ENCODE peak calls at places on chromosomes 4 and X, in seven cellular contexts. One of them, this sample, is unnamed. For H4K20me1, the result is how much of the 10 kb centered on the place peaks cover.

GRCh38 chr4:6873792-6874461 is 35.7 kb upstream of the TBC1D14 start:
- DNase-seq in neural progenitor cell: peak
- DNase-seq in K562: peak
- DNase-seq in H1: peak
- DNase-seq in astrocyte: peak
- DNase-seq in PC-3: peak
- DNase-seq in endothelial cell of umbilical vein: peak
- DNase-seq in this sample: peak

GRCh38 chr4:159190646-159191045 is 87.8 kb downstream of the RAPGEF2 start:
- DNase-seq in K562: no peak
- DNase-seq in H1: no peak
- DNase-seq in astrocyte: no peak
- DNase-seq in endothelial cell of umbilical vein: no peak
- DNase-seq in PC-3: no peak
- DNase-seq in neural progenitor cell: no peak
- DNase-seq in this sample: no peak

GRCh38 chr4:153573881-153574807 is 108.0 kb downstream of the TMEM131L start:
- DNase-seq in K562: peak
- DNase-seq in PC-3: peak
- DNase-seq in astrocyte: peak
- DNase-seq in H1: no peak
- DNase-seq in neural progenitor cell: peak
- DNase-seq in endothelial cell of umbilical vein: peak
- DNase-seq in this sample: peak

GRCh38 chr4:36026348-36026747 is 218.0 kb downstream of the ARAP2 start:
- DNase-seq in endothelial cell of umbilical vein: no peak
- DNase-seq in astrocyte: no peak
- DNase-seq in PC-3: no peak
- DNase-seq in neural progenitor cell: peak
- DNase-seq in K562: no peak
- DNase-seq in H1: no peak
- DNase-seq in this sample: no peak

GRCh38 chr4:128427832-128428366 is 140.3 kb upstream of the PGRMC2 start:
- DNase-seq in K562: peak
- DNase-seq in PC-3: peak
- DNase-seq in H1: no peak
- DNase-seq in neural progenitor cell: no peak
- DNase-seq in endothelial cell of umbilical vein: peak
- DNase-seq in astrocyte: peak
- DNase-seq in this sample: peak

GRCh38 chrX:69614896-69615295 is 1.0 kb upstream of the EDA start:
- DNase-seq in H1: no peak
- DNase-seq in astrocyte: no peak
- DNase-seq in K562: no peak
- DNase-seq in PC-3: no peak
- DNase-seq in endothelial cell of umbilical vein: no peak
- DNase-seq in neural progenitor cell: no peak
- DNase-seq in this sample: no peak

GRCh38 chr4:110467400-110467799 is 8.6 kb upstream of the ENPEP start:
- DNase-seq in H1: no peak
- DNase-seq in neural progenitor cell: no peak
- DNase-seq in astrocyte: no peak
- DNase-seq in K562: no peak
- DNase-seq in PC-3: no peak
- DNase-seq in endothelial cell of umbilical vein: no peak
- DNase-seq in this sample: no peak

GRCh38 chrX:13001961-13002671 is 27.2 kb downstream of the TMSB4X start:
- DNase-seq in H1: no peak
- DNase-seq in endothelial cell of umbilical vein: no peak
- DNase-seq in K562: no peak
- DNase-seq in astrocyte: no peak
- DNase-seq in PC-3: peak
- DNase-seq in neural progenitor cell: no peak
- DNase-seq in this sample: no peak

GRCh38 chrX:119880076-119880475 is 8.4 kb downstream of the NDUFA1 start:
- DNase-seq in astrocyte: no peak
- DNase-seq in H1: no peak
- DNase-seq in K562: no peak
- DNase-seq in PC-3: no peak
- DNase-seq in neural progenitor cell: no peak
- DNase-seq in endothelial cell of umbilical vein: no peak
- DNase-seq in this sample: no peak

GRCh38 chr4:857461-857860 is 31.5 kb upstream of the CPLX1 start:
- DNase-seq in neural progenitor cell: no peak
- DNase-seq in endothelial cell of umbilical vein: no peak
- DNase-seq in astrocyte: no peak
- DNase-seq in K562: no peak
- DNase-seq in PC-3: no peak
- DNase-seq in H1: no peak
- DNase-seq in this sample: no peak

GRCh38 chrX:72100824-72101351 is 30.8 kb downstream of the RTL5 start:
- DNase-seq in K562: no peak
- DNase-seq in neural progenitor cell: no peak
- DNase-seq in H1: no peak
- DNase-seq in astrocyte: no peak
- DNase-seq in endothelial cell of umbilical vein: no peak
- DNase-seq in PC-3: no peak
- DNase-seq in this sample: no peak

GRCh38 chr4:151690164-151690856 is 70.5 kb downstream of the GATB start:
- DNase-seq in K562: no peak
- DNase-seq in neural progenitor cell: peak
- DNase-seq in H1: no peak
- DNase-seq in endothelial cell of umbilical vein: peak
- DNase-seq in astrocyte: peak
- DNase-seq in PC-3: peak
- DNase-seq in this sample: no peak

GRCh38 chr4:79059631-79060399 is 120.6 kb upstream of the PAQR3 start:
- DNase-seq in neural progenitor cell: no peak
- DNase-seq in PC-3: no peak
- DNase-seq in endothelial cell of umbilical vein: no peak
- DNase-seq in K562: no peak
- DNase-seq in H1: no peak
- DNase-seq in astrocyte: no peak
- DNase-seq in this sample: no peak

GRCh38 chrX:18674788-18675735 is 3.2 kb upstream of the RS1 start:
- DNase-seq in neural progenitor cell: peak
- DNase-seq in endothelial cell of umbilical vein: peak
- DNase-seq in PC-3: peak
- DNase-seq in H1: peak
- DNase-seq in astrocyte: peak
- DNase-seq in K562: peak
- DNase-seq in this sample: peak

GRCh38 chrX:38860106-38861013 is 59.1 kb downstream of the MID1IP1 start:
- DNase-seq in astrocyte: no peak
- DNase-seq in PC-3: no peak
- DNase-seq in endothelial cell of umbilical vein: no peak
- DNase-seq in K562: no peak
- DNase-seq in H1: no peak
- DNase-seq in neural progenitor cell: no peak
- DNase-seq in this sample: no peak

GRCh38 chrX:372856-373640 is 13.7 kb downstream of the PPP2R3B start:
- DNase-seq in H1: no peak
- DNase-seq in PC-3: no peak
- DNase-seq in astrocyte: peak
- DNase-seq in K562: no peak
- DNase-seq in neural progenitor cell: peak
- DNase-seq in endothelial cell of umbilical vein: no peak
- DNase-seq in this sample: no peak

GRCh38 chr4:3491681-3492405 is 28.7 kb downstream of the DOK7 start:
- DNase-seq in neural progenitor cell: no peak
- DNase-seq in PC-3: no peak
- DNase-seq in H1: no peak
- DNase-seq in astrocyte: peak
- DNase-seq in endothelial cell of umbilical vein: no peak
- DNase-seq in K562: no peak
- DNase-seq in this sample: no peak

GRCh38 chr4:25310066-25310824 is 2.3 kb upstream of the ZCCHC4 start:
- DNase-seq in astrocyte: no peak
- DNase-seq in H1: no peak
- DNase-seq in K562: no peak
- DNase-seq in endothelial cell of umbilical vein: no peak
- DNase-seq in neural progenitor cell: no peak
- DNase-seq in PC-3: no peak
- DNase-seq in this sample: no peak

GRCh38 chrX:41542151-41542935 is 95.2 kb downstream of the NYX start:
- DNase-seq in endothelial cell of umbilical vein: no peak
- DNase-seq in H1: no peak
- DNase-seq in PC-3: no peak
- DNase-seq in astrocyte: peak
- DNase-seq in K562: no peak
- DNase-seq in neural progenitor cell: no peak
- DNase-seq in this sample: peak

GRCh38 chr4:8745828-8746225 is 125.8 kb downstream of the HMX1 start:
- DNase-seq in neural progenitor cell: no peak
- DNase-seq in K562: no peak
- DNase-seq in endothelial cell of umbilical vein: no peak
- DNase-seq in PC-3: no peak
- DNase-seq in H1: peak
- DNase-seq in astrocyte: no peak
- DNase-seq in this sample: no peak

GRCh38 chr4:150297861-150298474 is 219.7 kb downstream of the DCLK2 start:
- DNase-seq in H1: no peak
- DNase-seq in astrocyte: peak
- DNase-seq in PC-3: peak
- DNase-seq in neural progenitor cell: peak
- DNase-seq in endothelial cell of umbilical vein: peak
- DNase-seq in K562: peak
- DNase-seq in this sample: no peak

GRCh38 chrX:149762696-149763614 is 10.9 kb upstream of the HSFX1 start:
- DNase-seq in astrocyte: no peak
- DNase-seq in neural progenitor cell: no peak
- DNase-seq in endothelial cell of umbilical vein: no peak
- DNase-seq in K562: no peak
- DNase-seq in PC-3: no peak
- DNase-seq in H1: no peak
- DNase-seq in this sample: no peak

GRCh38 chr4:186192068-186192751 is 843 bp downstream of the CYP4V2 start:
- DNase-seq in PC-3: peak
- DNase-seq in endothelial cell of umbilical vein: peak
- DNase-seq in astrocyte: peak
- DNase-seq in H1: peak
- DNase-seq in K562: no peak
- DNase-seq in neural progenitor cell: peak
- DNase-seq in this sample: peak

GRCh38 chr4:7206856-7207567 is 14.7 kb downstream of the SORCS2 start:
- DNase-seq in neural progenitor cell: peak
- DNase-seq in H1: no peak
- DNase-seq in endothelial cell of umbilical vein: peak
- DNase-seq in PC-3: peak
- DNase-seq in astrocyte: peak
- DNase-seq in K562: peak
- DNase-seq in this sample: peak

GRCh38 chr4:5895287-5895686 is 2.4 kb upstream of the CRMP1 start:
- DNase-seq in astrocyte: no peak
- DNase-seq in neural progenitor cell: no peak
- DNase-seq in K562: no peak
- DNase-seq in endothelial cell of umbilical vein: no peak
- DNase-seq in PC-3: no peak
- DNase-seq in H1: no peak
- DNase-seq in this sample: no peak

GRCh38 chr4:2807571-2807970 is 14.7 kb downstream of the SH3BP2 start:
- DNase-seq in neural progenitor cell: no peak
- DNase-seq in endothelial cell of umbilical vein: no peak
- DNase-seq in K562: no peak
- DNase-seq in PC-3: no peak
- DNase-seq in H1: no peak
- DNase-seq in astrocyte: no peak
- DNase-seq in this sample: no peak

GRCh38 chr4:87339440-87339839 is 16.8 kb upstream of the HSD17B13 start:
- DNase-seq in endothelial cell of umbilical vein: no peak
- DNase-seq in PC-3: no peak
- DNase-seq in neural progenitor cell: no peak
- DNase-seq in H1: no peak
- DNase-seq in K562: no peak
- DNase-seq in astrocyte: no peak
- DNase-seq in this sample: no peak
- TF ChIP-seq CTCF in endothelial cell of umbilical vein: no peak
- TF ChIP-seq CTCF in PC-3: no peak
- TF ChIP-seq CTCF in neural progenitor cell: no peak
- TF ChIP-seq CTCF in H1: no peak
- TF ChIP-seq CTCF in K562: no peak
- TF ChIP-seq CTCF in astrocyte: no peak
- TF ChIP-seq CTCF in this sample: no peak

GRCh38 chr4:82429728-82430192 is 502 bp downstream of the HNRNPDL start:
- DNase-seq in PC-3: no peak
- DNase-seq in endothelial cell of umbilical vein: no peak
- DNase-seq in astrocyte: peak
- DNase-seq in K562: no peak
- DNase-seq in neural progenitor cell: peak
- DNase-seq in H1: no peak
- DNase-seq in this sample: no peak
- H4K20me1 ChIP-seq in PC-3: half or more
- H4K20me1 ChIP-seq in endothelial cell of umbilical vein: under half
- H4K20me1 ChIP-seq in astrocyte: half or more
- H4K20me1 ChIP-seq in K562: under half
- H4K20me1 ChIP-seq in neural progenitor cell: half or more
- H4K20me1 ChIP-seq in H1: under half
- H4K20me1 ChIP-seq in this sample: under half

DNA sequence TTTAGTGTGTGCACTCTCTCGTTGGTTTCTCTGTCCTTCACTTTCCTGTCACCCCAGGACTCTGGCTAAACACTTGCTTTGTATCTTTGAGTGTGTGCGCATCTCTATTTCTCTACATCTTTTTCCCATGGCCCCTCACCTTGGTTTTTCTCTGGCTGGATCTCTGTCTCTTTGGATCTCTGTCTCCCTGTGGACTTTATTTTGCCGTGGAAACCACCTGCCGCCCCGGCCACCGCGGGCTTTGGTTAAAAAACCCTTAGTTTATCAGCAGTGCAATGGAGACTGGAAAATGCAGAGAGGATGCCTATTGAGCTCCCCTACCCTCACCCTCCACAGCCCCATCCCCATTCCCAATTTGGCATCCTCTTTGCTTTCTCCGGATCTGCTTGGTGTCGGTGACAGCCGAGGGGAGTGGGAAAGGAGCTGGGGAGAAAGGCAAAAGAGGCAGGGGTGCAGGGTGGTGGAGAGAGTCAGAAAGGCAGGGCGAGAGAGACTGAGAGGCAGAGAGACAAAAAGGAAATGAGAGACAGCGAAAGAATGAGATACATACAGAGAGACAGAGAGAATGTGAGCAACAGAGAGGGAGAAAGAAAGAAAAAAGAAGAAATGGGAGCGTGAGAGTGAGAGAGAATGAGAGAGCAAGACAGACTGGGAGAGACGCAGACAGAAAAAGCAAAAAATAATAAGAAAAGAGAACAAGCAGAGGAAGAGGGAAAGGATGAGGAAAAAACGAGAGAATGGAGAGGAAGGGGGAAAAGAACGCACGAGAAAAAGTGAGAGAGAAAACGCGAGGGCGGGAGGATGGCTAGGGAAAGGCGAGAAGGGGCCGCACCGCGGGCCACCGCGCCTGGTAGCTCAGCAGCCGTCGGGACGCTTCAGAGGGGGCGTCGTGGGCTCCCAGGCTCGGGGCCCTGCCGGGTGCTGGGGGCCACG is 688 bp downstream of the GPR101 start:
- DNase-seq in K562: no peak
- DNase-seq in neural progenitor cell: no peak
- DNase-seq in PC-3: no peak
- DNase-seq in H1: no peak
- DNase-seq in endothelial cell of umbilical vein: no peak
- DNase-seq in astrocyte: no peak
- DNase-seq in this sample: no peak
- TF ChIP-seq EZH2 in K562: no peak
- TF ChIP-seq EZH2 in neural progenitor cell: peak
- TF ChIP-seq EZH2 in PC-3: peak
- TF ChIP-seq EZH2 in H1: peak
- TF ChIP-seq EZH2 in endothelial cell of umbilical vein: no peak
- TF ChIP-seq EZH2 in astrocyte: peak
- TF ChIP-seq EZH2 in this sample: no peak

GRCh38 chrX:111680988-111681779 is at the start of gene ALG13:
- DNase-seq in K562: peak
- DNase-seq in PC-3: peak
- DNase-seq in neural progenitor cell: peak
- DNase-seq in H1: peak
- DNase-seq in endothelial cell of umbilical vein: peak
- DNase-seq in astrocyte: peak
- DNase-seq in this sample: peak
- TF ChIP-seq CTCF in K562: peak
- TF ChIP-seq CTCF in PC-3: peak
- TF ChIP-seq CTCF in neural progenitor cell: peak
- TF ChIP-seq CTCF in H1: peak
- TF ChIP-seq CTCF in endothelial cell of umbilical vein: peak
- TF ChIP-seq CTCF in astrocyte: peak
- TF ChIP-seq CTCF in this sample: peak